ENCODE peak calls at places on chromosomes 2 and 18, in five cellular contexts. O is tibial artery, Z is GM13976, C is Caco-2, I is uterus. D is an unnamed sample.

GRCh38 chr2:200740907-200741306 is 70.8 kb upstream of the BZW1 start:
- DNase-seq in I (no peak), O (no peak), C (no peak), Z (no peak), D (no peak)

GRCh38 chr18:36078751-36079529 is 11.6 kb upstream of the RPRD1A start:
- DNase-seq in Z (no peak), I (no peak), C (no peak), O (no peak), D (no peak)

GRCh38 chr2:62568074-62568473 is 62.1 kb upstream of the TMEM17 start:
- DNase-seq in Z (no peak), I (no peak), C (no peak), O (no peak), D (no peak)

GRCh38 chr18:68796936-68797690 is 767 bp upstream of the CCDC102B start:
- DNase-seq in C (no peak), Z (no peak), I (peak), O (no peak), D (no peak)

GRCh38 chr18:9851511-9851910 is 34.3 kb upstream of the TXNDC2 start:
- DNase-seq in I (no peak), Z (no peak), O (no peak), C (no peak), D (no peak)

GRCh38 chr2:234676109-234676858 is 179.4 kb upstream of the ARL4C start:
- DNase-seq in O (no peak), I (no peak), Z (no peak), C (peak), D (no peak)

GRCh38 chr2:43225788-43226557 is 433 bp downstream of the ZFP36L2 start:
- DNase-seq in Z (peak), C (no peak), O (peak), I (peak), D (peak)

GRCh38 chr2:151171186-151171585 is 90.5 kb downstream of the RBM43 start:
- DNase-seq in O (no peak), C (no peak), I (no peak), Z (no peak), D (no peak)

GRCh38 chr2:104866883-104867350 is 13.0 kb downstream of the POU3F3 start:
- DNase-seq in O (no peak), Z (no peak), I (no peak), C (no peak), D (no peak)

GRCh38 chr18:11654736-11655604 is 34.1 kb upstream of the GNAL start:
- DNase-seq in C (peak), Z (peak), I (no peak), O (no peak), D (peak)

GRCh38 chr2:97664636-97664970 is 759 bp upstream of the ACTR1B start:
- DNase-seq in C (no peak), Z (no peak), I (no peak), O (no peak), D (no peak)

GRCh38 chr2:11560806-11561205 is 27.0 kb downstream of the GREB1 start:
- DNase-seq in O (no peak), Z (no peak), C (no peak), I (peak), D (no peak)

GRCh38 chr2:122755281-122755780 is 999.9 kb downstream of the TSN start:
- DNase-seq in C (no peak), I (no peak), O (no peak), Z (no peak), D (no peak)

DNA sequence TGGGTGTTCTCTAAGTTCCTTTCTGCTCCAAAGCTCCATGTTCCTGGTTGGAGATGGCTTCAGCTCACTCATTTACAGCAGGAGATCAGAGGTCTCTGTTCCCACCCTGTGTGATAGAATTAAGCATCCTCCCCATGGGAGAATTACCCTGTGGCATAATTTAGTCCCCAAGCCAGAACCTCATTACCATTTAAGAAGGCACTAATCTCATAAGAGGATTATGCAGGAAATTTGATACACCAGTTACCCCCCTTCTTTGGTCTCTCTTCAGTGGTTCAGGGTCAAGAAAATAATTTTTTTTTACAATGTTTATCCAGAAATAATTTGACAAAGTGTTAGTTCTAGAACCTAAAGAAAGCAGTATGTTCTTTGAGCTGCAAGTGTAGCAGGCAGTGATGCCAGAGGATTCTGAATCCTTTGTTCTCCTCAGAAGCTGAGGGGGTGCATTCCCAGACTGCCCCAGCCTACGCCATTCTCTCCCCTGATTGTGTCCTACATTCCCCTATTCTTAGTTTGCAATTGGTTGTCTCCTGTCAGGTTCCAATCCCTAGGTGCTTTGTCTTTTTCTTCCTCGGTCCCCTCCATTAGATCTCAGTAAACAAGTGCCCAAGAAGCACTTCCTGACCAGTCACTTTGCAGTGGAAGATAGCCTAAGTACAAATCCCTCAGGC is 163.6 kb downstream of the PRKCE start:
- DNase-seq in Z (no peak), I (no peak), O (no peak), C (no peak), D (no peak)
- TF ChIP-seq CTCF in Z (no peak), I (no peak), O (no peak), C (no peak), D (no peak)

GRCh38 chr18:34794346-34794745 is 84.2 kb downstream of the DTNA start:
- DNase-seq in C (no peak), Z (no peak), O (no peak), I (no peak), D (no peak)

GRCh38 chr18:34789768-34790344 is 79.8 kb downstream of the DTNA start:
- DNase-seq in Z (no peak), I (no peak), C (no peak), O (no peak), D (no peak)

GRCh38 chr18:34796013-34796657 is 86.0 kb downstream of the DTNA start:
- DNase-seq in I (no peak), Z (no peak), O (no peak), C (no peak), D (no peak)

GRCh38 chr18:34795070-34795740 is 85.1 kb downstream of the DTNA start:
- DNase-seq in O (no peak), C (no peak), I (no peak), Z (no peak), D (no peak)
- TF ChIP-seq CTCF in O (no peak), C (no peak), I (no peak), Z (no peak), D (no peak)

GRCh38 chr18:75427603-75428002 is at the start of gene SMIM21:
- DNase-seq in I (no peak), Z (no peak), C (no peak), O (no peak), D (no peak)
- TF ChIP-seq CTCF in I (no peak), Z (no peak), C (no peak), O (no peak), D (no peak)

GRCh38 chr18:23963443-23964185 is 50.9 kb upstream of the TTC39C start:
- DNase-seq in O (no peak), I (no peak), C (no peak), Z (no peak), D (no peak)
- TF ChIP-seq CTCF in O (no peak), I (no peak), C (no peak), Z (no peak), D (no peak)

GRCh38 chr2:222973237-222973636 is 78.8 kb upstream of the KCNE4 start:
- DNase-seq in Z (no peak), I (no peak), C (no peak), O (no peak), D (no peak)
- TF ChIP-seq CTCF in Z (no peak), I (no peak), C (no peak), O (no peak), D (no peak)

GRCh38 chr18:24402209-24402785 is 4.7 kb upstream of the OSBPL1A start:
- DNase-seq in C (no peak), O (no peak), Z (no peak), I (no peak), D (peak)
- TF ChIP-seq CTCF in C (no peak), O (no peak), Z (no peak), I (no peak), D (no peak)

GRCh38 chr2:5693288-5694015 is 1.3 kb downstream of the SOX11 start:
- DNase-seq in C (no peak), O (no peak), Z (no peak), I (no peak), D (no peak)

GRCh38 chr2:5692561-5693287 is 540 bp downstream of the SOX11 start:
- DNase-seq in Z (no peak), C (no peak), I (no peak), O (no peak), D (no peak)

GRCh38 chr2:5690231-5690630 is 2.0 kb upstream of the SOX11 start:
- DNase-seq in I (no peak), O (no peak), Z (no peak), C (no peak), D (no peak)

GRCh38 chr2:5690718-5691658 is 1.2 kb upstream of the SOX11 start:
- DNase-seq in I (no peak), Z (no peak), C (no peak), O (no peak), D (no peak)

GRCh38 chr2:5691659-5692529 is at the start of gene SOX11:
- DNase-seq in O (no peak), I (no peak), Z (no peak), C (no peak), D (peak)
- TF ChIP-seq CTCF in O (no peak), I (no peak), Z (no peak), C (no peak), D (no peak)

D was measured in activated CD8-positive, alpha-beta T cell treated with anti-CD3 and anti-CD28 coated beads for 36 hours.